ENCODE peak calls at places on chromosomes 16 and 17, in four cellular contexts. One of them, this sample, is unnamed.

GRCh38 chr16:10600792-10601443 is 20.5 kb upstream of the EMP2 start:
- DNase-seq in NCI-H1092 treated with DMSO at 0.1 percent for 48 hours: no peak
- DNase-seq in psoas muscle: no peak
- DNase-seq in kidney: no peak
- DNase-seq in this sample: no peak

GRCh38 chr16:57988929-57989328 is 11.5 kb downstream of the ZNF319 start:
- DNase-seq in psoas muscle: peak
- DNase-seq in kidney: peak
- DNase-seq in NCI-H1092 treated with DMSO at 0.1 percent for 48 hours: no peak
- DNase-seq in this sample: no peak

GRCh38 chr17:68775338-68775737 is 174.2 kb upstream of the FAM20A start:
- DNase-seq in kidney: no peak
- DNase-seq in NCI-H1092 treated with DMSO at 0.1 percent for 48 hours: no peak
- DNase-seq in psoas muscle: no peak
- DNase-seq in this sample: no peak

GRCh38 chr17:46915596-46915995 is 7.4 kb upstream of the GOSR2 start:
- DNase-seq in kidney: no peak
- DNase-seq in NCI-H1092 treated with DMSO at 0.1 percent for 48 hours: no peak
- DNase-seq in psoas muscle: no peak
- DNase-seq in this sample: no peak

GRCh38 chr17:80855968-80856862 is 135.4 kb upstream of the CHMP6 start:
- DNase-seq in kidney: peak
- DNase-seq in psoas muscle: peak
- DNase-seq in NCI-H1092 treated with DMSO at 0.1 percent for 48 hours: no peak
- DNase-seq in this sample: peak

GRCh38 chr17:45906237-45906636 is 11.9 kb downstream of the MAPT start:
- DNase-seq in NCI-H1092 treated with DMSO at 0.1 percent for 48 hours: peak
- DNase-seq in psoas muscle: no peak
- DNase-seq in kidney: no peak
- DNase-seq in this sample: no peak

GRCh38 chr17:21186399-21187187 is 27.4 kb downstream of the TMEM11 start:
- DNase-seq in psoas muscle: no peak
- DNase-seq in NCI-H1092 treated with DMSO at 0.1 percent for 48 hours: no peak
- DNase-seq in kidney: no peak
- DNase-seq in this sample: no peak

GRCh38 chr17:67080804-67081203 is 36.5 kb downstream of the CACNG1 start:
- DNase-seq in psoas muscle: no peak
- DNase-seq in NCI-H1092 treated with DMSO at 0.1 percent for 48 hours: no peak
- DNase-seq in kidney: no peak
- DNase-seq in this sample: no peak

GRCh38 chr16:3029499-3030127 is 5.8 kb downstream of the THOC6 start:
- DNase-seq in psoas muscle: no peak
- DNase-seq in NCI-H1092 treated with DMSO at 0.1 percent for 48 hours: no peak
- DNase-seq in kidney: peak
- DNase-seq in this sample: no peak

GRCh38 chr16:47475786-47476185 is 14.7 kb downstream of the PHKB start:
- DNase-seq in kidney: no peak
- DNase-seq in NCI-H1092 treated with DMSO at 0.1 percent for 48 hours: no peak
- DNase-seq in psoas muscle: peak
- DNase-seq in this sample: no peak

GRCh38 chr17:72876413-72876812 is 216.1 kb downstream of the SLC39A11 start:
- DNase-seq in kidney: no peak
- DNase-seq in NCI-H1092 treated with DMSO at 0.1 percent for 48 hours: no peak
- DNase-seq in psoas muscle: no peak
- DNase-seq in this sample: no peak

GRCh38 chr16:9797306-9797705 is 384.9 kb downstream of the GRIN2A start:
- DNase-seq in psoas muscle: no peak
- DNase-seq in NCI-H1092 treated with DMSO at 0.1 percent for 48 hours: no peak
- DNase-seq in kidney: no peak
- DNase-seq in this sample: no peak

GRCh38 chr16:31354394-31355291 is at the start of gene ITGAX:
- DNase-seq in psoas muscle: peak
- DNase-seq in kidney: peak
- DNase-seq in NCI-H1092 treated with DMSO at 0.1 percent for 48 hours: no peak
- DNase-seq in this sample: peak

This sample was measured in stimulated activated naive B cell treated with anti-CD40 and anti-IgM and Interleukin-4, amounts not matched to agents 10 μg/mL and 1 μg/mL and 100 μg/mL, for 72 hours.